ENCODE peak calls at places on chromosomes 5 and 9, in four cellular contexts. B is endothelial cell of umbilical vein, T is IMR-90, A is K562. Y is an unnamed sample.

GRCh38 chr5:177385720-177386119 is 1.5 kb downstream of the SLC34A1 start:
- DNase-seq in B (no peak), T (no peak), A (no peak), Y (no peak)

GRCh38 chr5:78113689-78114088 is 180.8 kb downstream of the AP3B1 start:
- DNase-seq in B (no peak), T (no peak), A (no peak), Y (no peak)

GRCh38 chr9:105053209-105053652 is 125.3 kb upstream of the ABCA1 start:
- DNase-seq in B (no peak), T (peak; percentile 94), A (no peak), Y (no peak)

GRCh38 chr9:130036099-130036498 is 6.9 kb downstream of the FNBP1 start:
- DNase-seq in B (peak; percentile 81), T (peak; percentile 65), A (no peak), Y (no peak)

GRCh38 chr5:174412941-174413340 is 311.4 kb upstream of the MSX2 start:
- DNase-seq in B (no peak), T (no peak), A (no peak), Y (no peak)

GRCh38 chr5:157222506-157223230 is 42.0 kb downstream of the ITK start:
- DNase-seq in B (no peak), T (peak; percentile 35), A (no peak), Y (no peak)

GRCh38 chr9:75775173-75775572 is 115.3 kb upstream of the PCSK5 start:
- DNase-seq in B (no peak), T (no peak), A (no peak), Y (no peak)

GRCh38 chr9:93825348-93826115 is 129.6 kb downstream of the BARX1 start:
- DNase-seq in B (no peak), T (no peak), A (peak; percentile 4), Y (no peak)

GRCh38 chr5:141835928-141836667 is 42.1 kb downstream of the PCDH1 start:
- DNase-seq in B (peak; percentile 87), T (peak; percentile 53), A (no peak), Y (no peak)

GRCh38 chr9:121138973-121139372 is 62.7 kb downstream of the RAB14 start:
- DNase-seq in B (no peak), T (no peak), A (no peak), Y (no peak)

GRCh38 chr5:168020522-168021294 is 270.7 kb upstream of the WWC1 start:
- DNase-seq in B (no peak), T (peak; percentile 8), A (no peak), Y (no peak)

GRCh38 chr9:68941780-68942459 is 72.0 kb downstream of the PRKACG start:
- DNase-seq in B (no peak), T (no peak), A (no peak), Y (no peak)

GRCh38 chr5:124371121-124371706 is 375.2 kb downstream of the ZNF608 start:
- DNase-seq in B (no peak), T (peak; percentile 4), A (no peak), Y (no peak)

GRCh38 chr9:69391946-69392345 is 66.9 kb downstream of the ENTREP1 start:
- DNase-seq in B (peak; percentile 74), T (no peak), A (no peak), Y (no peak)

GRCh38 chr9:119370816-119371215 is 1.6 kb upstream of the BRINP1 start:
- DNase-seq in B (no peak), T (peak; percentile 1), A (peak; percentile 16), Y (no peak)

GRCh38 chr5:120055858-120056257 is 408.2 kb upstream of the PRR16 start:
- DNase-seq in B (peak; percentile 17), T (peak; percentile 76), A (no peak), Y (no peak)

GRCh38 chr5:159638481-159638880 is 277.8 kb upstream of the ADRA1B start:
- DNase-seq in B (no peak), T (no peak), A (no peak), Y (no peak)

GRCh38 chr5:65808261-65808741 is 86.3 kb downstream of the NLN start:
- DNase-seq in B (no peak), T (peak; percentile 10), A (no peak), Y (no peak)

GRCh38 chr9:117707561-117707960 is 3.4 kb downstream of the TLR4 start:
- DNase-seq in B (peak; percentile 35), T (no peak), A (no peak), Y (no peak)

GRCh38 chr9:116471093-116471906 is 215.8 kb upstream of the TRIM32 start:
- DNase-seq in B (peak; percentile 42), T (peak; percentile 53), A (peak; percentile 57), Y (no peak)

GRCh38 chr5:53335115-53335514 is 145.3 kb upstream of the FST start:
- DNase-seq in B (no peak), T (peak; percentile 34), A (no peak), Y (no peak)

GRCh38 chr5:110951373-110951791 is 120.1 kb upstream of the TSLP start:
- DNase-seq in B (no peak), T (no peak), A (no peak), Y (no peak)

GRCh38 chr5:6748142-6748541 is 34.9 kb downstream of the TENT4A start:
- DNase-seq in B (no peak), T (no peak), A (no peak), Y (no peak)

GRCh38 chr5:77642915-77643653 is 4.6 kb upstream of the OTP start:
- DNase-seq in B (no peak), T (no peak), A (no peak), Y (no peak)

GRCh38 chr9:71048271-71048670 is 73.2 kb downstream of the TRPM3 start:
- DNase-seq in B (no peak), T (no peak), A (no peak), Y (no peak)

GRCh38 chr5:170603578-170604565 is 100.1 kb downstream of the KCNIP1 start:
- DNase-seq in B (peak; percentile 34), T (peak; percentile 6), A (peak; percentile 91), Y (no peak)

GRCh38 chr5:143014017-143014651 is 244.0 kb downstream of the ARHGAP26 start:
- DNase-seq in B (no peak), T (no peak), A (peak; percentile 54), Y (no peak)

GRCh38 chr5:150511641-150512367 is 3.9 kb downstream of the NDST1 start:
- DNase-seq in B (no peak), T (peak; percentile 80), A (peak; percentile 82), Y (no peak)

GRCh38 chr5:158544388-158545339 is 555.1 kb downstream of the EBF1 start:
- DNase-seq in B (no peak), T (no peak), A (no peak), Y (no peak)
- H3K9me1 ChIP-seq in B (no peaks in the 10 kb centered on the region), T (no peaks in the 10 kb centered on the region), A (no peaks in the 10 kb centered on the region), Y (no peaks in the 10 kb centered on the region)

GRCh38 chr5:35203403-35203802 is 26.9 kb downstream of the PRLR start:
- DNase-seq in B (no peak), T (no peak), A (no peak), Y (no peak)
- H3K9me1 ChIP-seq in B (peaks cover 3% of the 10 kb centered on the region), T (no peaks in the 10 kb centered on the region), A (no peaks in the 10 kb centered on the region), Y (no peaks in the 10 kb centered on the region)

DNA sequence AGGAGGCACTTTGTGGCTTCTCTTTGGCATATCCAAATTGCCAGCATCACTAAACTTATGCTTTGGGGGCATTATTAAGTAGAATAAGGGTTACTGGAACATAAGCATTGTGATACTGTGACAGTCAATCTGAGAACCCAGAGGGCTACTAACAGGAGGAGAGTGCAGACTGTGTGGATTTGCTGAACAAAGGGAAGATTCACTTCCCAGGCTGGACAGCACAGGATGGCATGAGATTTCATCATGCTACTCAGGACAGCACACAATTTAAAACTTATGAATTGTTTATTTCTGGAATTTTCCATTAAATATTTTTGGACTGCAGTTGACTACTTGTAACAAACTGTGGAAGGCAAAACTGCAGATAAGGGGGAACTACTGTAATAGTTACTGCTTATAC is 212.5 kb downstream of the TMC1 start:
- DNase-seq in B (no peak), T (no peak), A (no peak), Y (no peak)
- H3K9me1 ChIP-seq in B (no peaks in the 10 kb centered on the region), T (no peaks in the 10 kb centered on the region), A (no peaks in the 10 kb centered on the region), Y (no peaks in the 10 kb centered on the region)

GRCh38 chr9:77457916-77458592 is 190.1 kb downstream of the GNA14 start:
- DNase-seq in B (peak; percentile 63), T (peak; percentile 60), A (peak; percentile 54), Y (peak; percentile 40)

GRCh38 chr9:77455312-77455927 is 192.7 kb downstream of the GNA14 start:
- DNase-seq in B (peak; percentile 34), T (no peak), A (peak; percentile 19), Y (no peak)

GRCh38 chr9:77453857-77454647 is 194.1 kb downstream of the GNA14 start:
- DNase-seq in B (no peak), T (no peak), A (no peak), Y (no peak)

GRCh38 chr9:77454668-77455067 is 193.5 kb downstream of the GNA14 start:
- DNase-seq in B (no peak), T (peak; percentile 64), A (no peak), Y (no peak)

DNA sequence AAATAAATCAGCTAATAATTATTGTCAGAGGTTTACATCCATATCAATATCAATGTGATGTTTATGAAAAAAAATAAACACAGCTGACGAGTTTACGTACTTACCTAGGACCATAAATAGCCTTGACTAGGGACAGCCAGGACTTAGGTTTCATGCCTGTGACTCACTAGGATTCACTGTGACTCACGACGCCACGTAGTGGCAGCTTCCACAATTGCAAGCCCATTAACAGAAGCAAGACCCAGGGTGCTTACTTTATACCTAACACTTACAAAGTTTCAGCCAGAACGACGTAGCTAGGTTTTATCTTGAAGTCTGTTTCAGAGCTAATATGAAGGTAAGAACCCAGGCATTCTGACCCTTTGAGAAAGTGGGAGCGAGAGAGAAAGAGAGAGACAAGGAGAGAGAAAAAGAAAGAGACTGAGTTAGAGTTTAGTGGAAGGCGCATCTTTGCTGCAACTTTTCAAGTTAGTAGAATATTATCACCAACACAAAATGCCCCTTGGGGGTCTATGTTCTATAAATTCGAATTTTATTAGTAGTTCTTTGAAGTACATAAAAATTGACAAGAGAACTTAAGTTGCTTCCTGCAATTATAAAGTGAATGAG is 191.2 kb downstream of the GNA14 start:
- DNase-seq in B (peak; percentile 93), T (peak; percentile 91), A (peak; percentile 75), Y (peak; percentile 92)
- H3K9me1 ChIP-seq in B (no peaks in the 10 kb centered on the region), T (no peaks in the 10 kb centered on the region), A (no peaks in the 10 kb centered on the region), Y (no peaks in the 10 kb centered on the region)

GRCh38 chr9:131477816-131478419 is 24.8 kb upstream of the POMT1 start:
- DNase-seq in B (no peak), T (no peak), A (no peak), Y (no peak)
- H3K9me1 ChIP-seq in B (no peaks in the 10 kb centered on the region), T (no peaks in the 10 kb centered on the region), A (no peaks in the 10 kb centered on the region), Y (no peaks in the 10 kb centered on the region)

DNA sequence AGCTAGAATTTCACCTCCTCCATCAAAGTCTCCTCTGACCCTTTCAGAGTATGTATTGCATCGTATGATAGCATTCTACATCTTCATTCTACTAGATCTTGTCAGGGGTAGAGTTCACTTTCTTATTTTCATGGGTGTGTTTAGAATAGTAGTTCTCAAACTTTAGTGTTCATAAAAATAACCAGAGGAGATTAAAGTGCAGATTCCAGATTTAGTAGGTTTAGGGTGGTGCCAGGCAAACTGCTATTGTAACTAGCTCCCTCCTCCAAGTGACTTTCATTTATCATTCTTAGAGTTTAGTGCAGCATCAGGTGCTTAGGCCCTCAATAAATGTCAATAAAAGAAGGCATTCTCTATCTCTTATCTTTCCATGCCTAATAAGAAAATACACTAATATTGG is 7.2 kb upstream of the FYB1 start:
- DNase-seq in B (no peak), T (no peak), A (no peak), Y (no peak)
- H3K9me1 ChIP-seq in B (no peaks in the 10 kb centered on the region), T (no peaks in the 10 kb centered on the region), A (no peaks in the 10 kb centered on the region), Y (no peaks in the 10 kb centered on the region)

GRCh38 chr9:114775121-114775520 is 30.7 kb downstream of the TNFSF15 start:
- DNase-seq in B (no peak), T (no peak), A (no peak), Y (no peak)
- H3K9me1 ChIP-seq in B (no peaks in the 10 kb centered on the region), T (no peaks in the 10 kb centered on the region), A (no peaks in the 10 kb centered on the region), Y (no peaks in the 10 kb centered on the region)

GRCh38 chr9:110086537-110086936 is 121.4 kb downstream of the C9orf152 start:
- DNase-seq in B (no peak), T (no peak), A (no peak), Y (no peak)
- H3K9me1 ChIP-seq in B (no peaks in the 10 kb centered on the region), T (peaks cover 28% of the 10 kb centered on the region), A (no peaks in the 10 kb centered on the region), Y (no peaks in the 10 kb centered on the region)